ENCODE peak calls at places on chromosomes 2 and 18, in eight cellular contexts. B is GM12878, F is colonic mucosa, N is breast epithelium, V is lung, P is GM06990, D is HCT116, Q is body of pancreas. C is an unnamed sample.

GRCh38 chr2:232528746-232529445 is 2.9 kb downstream of the CHRND start:
- DNase-seq in D (no peak), V (no peak), P (no peak), B (no peak), Q (no peak), F (no peak), N (no peak), C (no peak)

GRCh38 chr2:42046819-42047487 is 868 bp upstream of the PKDCC start:
- DNase-seq in V (no peak), F (no peak), P (no peak), N (no peak), D (no peak), B (no peak), Q (no peak), C (no peak)

GRCh38 chr2:9842487-9843228 is 616 bp upstream of the TAF1B start:
- DNase-seq in P (no peak), F (no peak), N (no peak), Q (no peak), D (no peak), B (no peak), V (no peak), C (no peak)

GRCh38 chr2:184685999-184686841 is 87.9 kb downstream of the ZNF804A start:
- DNase-seq in D (no peak), N (no peak), P (no peak), Q (no peak), F (no peak), V (no peak), B (no peak), C (no peak)

GRCh38 chr2:5236308-5236707 is 455.9 kb upstream of the SOX11 start:
- DNase-seq in P (no peak), F (no peak), V (no peak), B (no peak), Q (no peak), N (no peak), D (no peak), C (no peak)

GRCh38 chr18:48637081-48637990 is 98.5 kb downstream of the CTIF start:
- DNase-seq in D (no peak), P (no peak), B (no peak), F (no peak), Q (no peak), V (no peak), N (no peak), C (no peak)

GRCh38 chr2:240501531-240501991 is 56.2 kb downstream of the ANKMY1 start:
- DNase-seq in F (peak; percentile 9), P (no peak), V (no peak), N (no peak), Q (no peak), D (no peak), B (no peak), C (no peak)

GRCh38 chr2:134446431-134447091 is 192.7 kb downstream of the MGAT5 start:
- DNase-seq in V (no peak), Q (no peak), P (no peak), F (no peak), D (no peak), N (no peak), B (no peak), C (no peak)

GRCh38 chr2:101956465-101957030 is 35.2 kb upstream of the IL1R2 start:
- DNase-seq in B (no peak), Q (no peak), P (no peak), N (no peak), F (no peak), V (no peak), D (no peak), C (no peak)

GRCh38 chr2:128619471-128620325 is 301.0 kb upstream of the HS6ST1 start:
- DNase-seq in F (no peak), B (no peak), Q (no peak), N (no peak), V (no peak), D (no peak), P (no peak), C (no peak)

GRCh38 chr2:218745160-218745558 is 34.5 kb downstream of the TTLL4 start:
- DNase-seq in B (no peak), V (peak; percentile 39), N (no peak), D (no peak), Q (peak; percentile 54), P (no peak), F (no peak), C (no peak)

GRCh38 chr18:42157420-42157819 is 202.4 kb downstream of the PIK3C3 start:
- DNase-seq in B (no peak), N (no peak), F (no peak), Q (no peak), V (no peak), P (no peak), D (no peak), C (no peak)

GRCh38 chr18:61643884-61644647 is 248.7 kb downstream of the RNF152 start:
- DNase-seq in F (no peak), V (no peak), D (no peak), P (no peak), Q (no peak), N (no peak), B (no peak), C (no peak)

GRCh38 chr2:174158003-174158402 is 90.3 kb downstream of the OLA1 start:
- DNase-seq in P (no peak), D (peak; percentile 51), Q (peak; percentile 42), V (no peak), B (peak; percentile 16), N (no peak), F (peak; percentile 42), C (no peak)

GRCh38 chr2:85133751-85134254 is 611 bp downstream of the TCF7L1 start:
- DNase-seq in B (no peak), Q (peak; percentile 28), D (no peak), V (peak; percentile 50), N (no peak), F (peak; percentile 23), P (peak; percentile 21), C (no peak)

GRCh38 chr2:19038096-19039015 is 320.1 kb downstream of the OSR1 start:
- DNase-seq in D (no peak), Q (no peak), F (no peak), V (no peak), B (no peak), N (no peak), P (no peak), C (peak; percentile 28)

GRCh38 chr18:67239826-67240225 is 276.7 kb downstream of the DSEL start:
- DNase-seq in Q (no peak), V (no peak), N (no peak), B (no peak), D (no peak), F (no peak), P (no peak), C (no peak)

GRCh38 chr2:160332318-160332717 is 132.2 kb upstream of the ITGB6 start:
- DNase-seq in P (no peak), B (no peak), F (no peak), Q (peak; percentile 35), V (no peak), N (no peak), D (no peak), C (no peak)

DNA sequence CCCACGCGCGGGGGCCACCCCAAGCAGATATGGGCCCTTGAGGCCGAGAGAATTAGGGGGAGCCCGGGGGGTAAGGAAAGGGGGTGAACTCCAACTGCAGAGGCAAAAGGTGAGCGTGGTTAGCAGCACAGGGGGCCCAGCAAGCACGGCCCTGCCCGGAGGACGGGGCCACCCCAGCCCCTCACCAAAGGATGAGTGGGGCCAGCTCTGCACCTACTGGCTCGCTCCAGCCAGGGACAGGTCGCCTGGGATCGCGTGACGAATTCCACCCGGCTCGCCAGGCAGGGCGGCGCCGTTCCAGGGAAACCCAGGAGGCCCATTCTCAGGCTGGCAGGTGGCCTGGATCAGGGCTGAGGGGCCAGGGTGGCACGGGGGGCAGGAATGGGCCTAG is 38.6 kb downstream of the BIN1 start:
- DNase-seq in N (no peak), F (no peak), V (no peak), Q (no peak), P (no peak), D (no peak), B (no peak), C (no peak)
- TF ChIP-seq CTCF in N (no peak), F (no peak), V (no peak), Q (no peak), P (no peak), D (no peak), B (no peak), C (no peak)

GRCh38 chr2:72141032-72141645 is 6.5 kb downstream of the CYP26B1 start:
- DNase-seq in P (no peak), Q (no peak), B (no peak), F (peak; percentile 13), D (no peak), N (no peak), V (no peak), C (no peak)
- H3K27me3 ChIP-seq in P (no peaks in the 10 kb centered on the region), Q (no peaks in the 10 kb centered on the region), B (peaks cover 2% of the 10 kb centered on the region), F (peaks cover 31% of the 10 kb centered on the region), D (no peaks in the 10 kb centered on the region), N (peaks cover 30% of the 10 kb centered on the region), V (no peaks in the 10 kb centered on the region), C (peaks cover 47% of the 10 kb centered on the region)

GRCh38 chr18:29188760-29189159 is 1011.8 kb upstream of the CDH2 start:
- DNase-seq in P (no peak), B (no peak), N (no peak), Q (no peak), D (no peak), V (no peak), F (no peak), C (peak; percentile 16)

GRCh38 chr18:29185801-29186200 is 1008.9 kb upstream of the CDH2 start:
- DNase-seq in P (no peak), Q (no peak), N (no peak), D (no peak), V (no peak), B (no peak), F (no peak), C (no peak)

GRCh38 chr18:29196307-29196706 is 1019.4 kb upstream of the CDH2 start:
- DNase-seq in D (no peak), F (no peak), N (no peak), Q (no peak), V (no peak), P (no peak), B (no peak), C (no peak)

GRCh38 chr18:29191263-29191662 is 1014.3 kb upstream of the CDH2 start:
- DNase-seq in B (no peak), Q (no peak), D (no peak), P (no peak), V (no peak), F (no peak), N (no peak), C (no peak)
- TF ChIP-seq CTCF in B (no peak), Q (no peak), D (peak; percentile 40), P (no peak), V (no peak), F (no peak), N (no peak), C (peak; percentile 32)

DNA sequence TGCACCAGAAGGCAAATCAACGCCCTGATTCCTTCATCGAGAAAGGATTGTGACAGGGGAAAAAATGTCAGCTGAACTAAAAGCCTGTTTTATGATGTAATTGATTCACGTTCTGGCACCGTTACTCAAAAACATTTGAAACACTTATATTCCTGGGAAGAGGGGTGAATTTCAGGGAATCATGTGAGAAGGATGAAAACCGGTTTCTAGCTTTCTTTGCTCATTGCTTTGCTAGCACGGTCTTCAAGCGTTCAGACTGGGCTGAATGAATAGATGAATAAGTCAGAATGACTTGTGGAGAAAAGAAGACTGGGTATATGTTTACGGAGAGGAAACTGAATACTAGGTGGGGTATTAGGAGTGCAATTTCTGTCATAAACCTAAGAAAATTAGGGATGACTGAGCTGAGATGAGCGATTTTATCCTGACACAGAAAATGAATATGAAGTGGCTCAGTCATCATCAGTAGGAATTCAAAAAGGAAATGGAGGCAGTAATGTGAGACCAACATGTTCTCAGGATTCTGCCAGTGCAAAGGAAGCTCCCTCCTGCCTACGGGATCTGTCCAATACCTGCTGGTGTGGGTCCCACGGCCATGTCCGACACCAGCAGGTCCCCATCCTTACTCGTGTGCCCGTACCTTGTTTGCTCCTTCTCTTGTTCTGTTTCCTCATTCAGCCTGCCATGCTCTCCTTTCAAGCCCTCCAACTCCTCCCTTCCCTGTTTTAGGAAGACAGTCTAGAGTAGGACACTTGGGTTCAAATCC is 124.7 kb upstream of the ARL5A start:
- DNase-seq in P (no peak), V (no peak), F (no peak), D (no peak), N (no peak), B (no peak), Q (no peak), C (no peak)
- H3K27me3 ChIP-seq in P (no peaks in the 10 kb centered on the region), V (no peaks in the 10 kb centered on the region), F (no peaks in the 10 kb centered on the region), D (no peaks in the 10 kb centered on the region), N (no peaks in the 10 kb centered on the region), B (no peaks in the 10 kb centered on the region), Q (no peaks in the 10 kb centered on the region), C (peaks cover 3% of the 10 kb centered on the region)